ENCODE peak calls at places on chromosomes 16 and 17, in five cellular contexts. F, E, M, J and H are unnamed samples. For H3K4me1, the result is how much of the 10 kb centered on the place peaks cover.

GRCh38 chr16:89507219-89507833 is 877 bp upstream of the SPG7 start:
- DNase-seq in J (no peak), F (no peak), M (no peak), E (no peak), H (no peak)

GRCh38 chr17:45284176-45285140 is 22.6 kb upstream of the SPATA32 start:
- DNase-seq in M (no peak), J (no peak), E (peak), F (no peak), H (peak)

GRCh38 chr17:3916013-3916696 is at the start of gene P2RX1:
- DNase-seq in E (no peak), F (no peak), M (peak), J (no peak), H (no peak)

GRCh38 chr16:60414617-60415016 is 1621.6 kb downstream of the CDH8 start:
- DNase-seq in E (no peak), M (no peak), J (no peak), F (no peak), H (no peak)

GRCh38 chr16:77679901-77680300 is 42.4 kb upstream of the NUDT7 start:
- DNase-seq in E (no peak), M (no peak), F (no peak), J (no peak), H (no peak)

GRCh38 chr16:58043571-58044155 is 18.1 kb downstream of the MMP15 start:
- DNase-seq in F (no peak), M (no peak), J (no peak), E (no peak), H (no peak)

GRCh38 chr16:75053791-75054555 is 55.1 kb downstream of the ZNRF1 start:
- DNase-seq in J (no peak), E (peak), M (peak), F (peak), H (peak)

GRCh38 chr17:63124536-63124935 is 158.5 kb downstream of the TANC2 start:
- DNase-seq in E (no peak), M (no peak), F (no peak), J (no peak), H (no peak)

GRCh38 chr16:10754941-10755340 is 11.3 kb downstream of the NUBP1 start:
- DNase-seq in M (no peak), F (no peak), E (no peak), J (no peak), H (no peak)

GRCh38 chr17:19295478-19296200 is 58.5 kb downstream of the EPN2 start:
- DNase-seq in F (no peak), M (no peak), E (no peak), J (no peak), H (no peak)

GRCh38 chr16:9077001-9077809 is 14.2 kb upstream of the HAPSTR1 start:
- DNase-seq in E (no peak), J (no peak), M (no peak), F (no peak), H (no peak)

GRCh38 chr16:50068550-50068949 is 2.8 kb downstream of the HEATR3 start:
- DNase-seq in F (no peak), J (no peak), E (no peak), M (no peak), H (no peak)

DNA sequence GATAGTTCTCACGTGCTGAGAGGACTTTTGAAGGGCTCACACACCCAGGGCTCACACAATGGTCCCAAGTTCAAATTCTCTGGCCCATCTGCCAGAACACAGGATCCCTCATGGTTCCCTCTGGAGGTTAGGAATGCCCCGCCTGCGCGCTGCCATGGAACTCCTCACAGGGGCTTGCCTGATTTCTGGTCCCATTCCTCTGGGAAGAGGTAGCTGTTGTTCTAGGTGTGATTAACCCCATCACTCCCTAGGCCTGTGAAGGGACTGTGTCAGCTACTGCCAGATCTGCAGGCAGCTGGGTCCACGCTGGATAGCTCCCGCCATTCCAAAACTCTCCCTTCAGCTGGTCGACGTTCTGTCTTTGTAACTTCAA is 2.3 kb upstream of the ARMC5 start:
- DNase-seq in M (no peak), J (no peak), E (no peak), F (no peak), H (peak)
- H3K4me1 ChIP-seq in M (half or more), J (under half), E (half or more), F (half or more), H (under half)

GRCh38 chr17:38707678-38708351 is 2.7 kb downstream of the MLLT6 start:
- DNase-seq in E (no peak), J (no peak), M (no peak), F (no peak), H (no peak)
- TF ChIP-seq EP300 in E (no peak), J (no peak), M (no peak), F (no peak), H (no peak)

GRCh38 chr17:78176548-78177025 is 8.2 kb downstream of the SYNGR2 start:
- DNase-seq in E (no peak), J (no peak), M (peak), F (peak), H (peak)
- H3K4me1 ChIP-seq in E (half or more), J (half or more), M (half or more), F (half or more), H (under half)

GRCh38 chr16:56907401-56907800 is 24.5 kb upstream of the HERPUD1 start:
- DNase-seq in F (no peak), M (no peak), J (no peak), E (no peak), H (no peak)
- TF ChIP-seq EP300 in F (no peak), M (no peak), J (no peak), E (no peak), H (no peak)